ENCODE peak calls at places on chromosomes 16 and 17, in five cellular contexts. One of them, this sample, is unnamed.

GRCh38 chr16:12573730-12574383 is 229.8 kb downstream of the CPPED1 start:
- DNase-seq in tibial nerve: no peak
- DNase-seq in RWPE2: no peak
- DNase-seq in heart right ventricle: peak; percentile 42
- DNase-seq in transverse colon: peak; percentile 51
- DNase-seq in this sample: peak; percentile 5

GRCh38 chr17:34167359-34167758 is 87.7 kb upstream of the CCL2 start:
- DNase-seq in RWPE2: no peak
- DNase-seq in transverse colon: no peak
- DNase-seq in heart right ventricle: no peak
- DNase-seq in tibial nerve: no peak
- DNase-seq in this sample: no peak

GRCh38 chr16:84357191-84357651 is 11.1 kb upstream of the ATP2C2 start:
- DNase-seq in tibial nerve: no peak
- DNase-seq in heart right ventricle: no peak
- DNase-seq in RWPE2: no peak
- DNase-seq in transverse colon: no peak
- DNase-seq in this sample: peak; percentile 91

GRCh38 chr17:41835214-41835799 is 725 bp downstream of the NT5C3B start:
- DNase-seq in transverse colon: no peak
- DNase-seq in tibial nerve: no peak
- DNase-seq in RWPE2: no peak
- DNase-seq in heart right ventricle: no peak
- DNase-seq in this sample: no peak

GRCh38 chr17:64146418-64147109 is 16.6 kb upstream of the ERN1 start:
- DNase-seq in transverse colon: peak; percentile 60
- DNase-seq in heart right ventricle: peak; percentile 60
- DNase-seq in RWPE2: peak; percentile 85
- DNase-seq in tibial nerve: peak; percentile 64
- DNase-seq in this sample: peak; percentile 87

GRCh38 chr16:25419123-25419522 is 161.5 kb upstream of the ZKSCAN2 start:
- DNase-seq in transverse colon: no peak
- DNase-seq in heart right ventricle: no peak
- DNase-seq in RWPE2: no peak
- DNase-seq in tibial nerve: no peak
- DNase-seq in this sample: no peak

GRCh38 chr17:236641-237405 is 55.4 kb upstream of the DOC2B start:
- DNase-seq in transverse colon: peak; percentile 4
- DNase-seq in heart right ventricle: no peak
- DNase-seq in RWPE2: peak; percentile 29
- DNase-seq in tibial nerve: no peak
- DNase-seq in this sample: no peak

GRCh38 chr17:17545031-17545820 is 46.3 kb downstream of the PEMT start:
- DNase-seq in heart right ventricle: peak; percentile 22
- DNase-seq in RWPE2: no peak
- DNase-seq in transverse colon: no peak
- DNase-seq in tibial nerve: peak; percentile 38
- DNase-seq in this sample: no peak

GRCh38 chr17:40095944-40096791 is 4.2 kb downstream of the NR1D1 start:
- DNase-seq in RWPE2: no peak
- DNase-seq in tibial nerve: peak; percentile 66
- DNase-seq in transverse colon: peak; percentile 73
- DNase-seq in heart right ventricle: no peak
- DNase-seq in this sample: no peak

GRCh38 chr17:44023545-44024270 is 8.9 kb upstream of the TMEM101 start:
- DNase-seq in RWPE2: no peak
- DNase-seq in heart right ventricle: no peak
- DNase-seq in tibial nerve: no peak
- DNase-seq in transverse colon: no peak
- DNase-seq in this sample: no peak

GRCh38 chr16:69563605-69564580 is 1.9 kb upstream of the NFAT5 start:
- DNase-seq in transverse colon: no peak
- DNase-seq in tibial nerve: no peak
- DNase-seq in heart right ventricle: no peak
- DNase-seq in RWPE2: no peak
- DNase-seq in this sample: peak; percentile 84

GRCh38 chr16:62576636-62577035 is 540.4 kb upstream of the CDH8 start:
- DNase-seq in tibial nerve: no peak
- DNase-seq in transverse colon: no peak
- DNase-seq in heart right ventricle: no peak
- DNase-seq in RWPE2: no peak
- DNase-seq in this sample: no peak

GRCh38 chr17:44083250-44083849 is 12.8 kb downstream of the G6PC3 start:
- DNase-seq in heart right ventricle: no peak
- DNase-seq in RWPE2: no peak
- DNase-seq in tibial nerve: no peak
- DNase-seq in transverse colon: no peak
- DNase-seq in this sample: peak; percentile 47

GRCh38 chr17:50516980-50517379 is 8.7 kb downstream of the MYCBPAP start:
- DNase-seq in heart right ventricle: no peak
- DNase-seq in tibial nerve: no peak
- DNase-seq in transverse colon: no peak
- DNase-seq in RWPE2: no peak
- DNase-seq in this sample: peak; percentile 79

GRCh38 chr17:27420211-27420950 is 35.9 kb upstream of the KSR1 start:
- DNase-seq in RWPE2: no peak
- DNase-seq in heart right ventricle: no peak
- DNase-seq in tibial nerve: no peak
- DNase-seq in transverse colon: no peak
- DNase-seq in this sample: no peak

GRCh38 chr17:78351449-78352006 is 8.3 kb downstream of the SOCS3 start:
- DNase-seq in transverse colon: peak; percentile 89
- DNase-seq in RWPE2: peak; percentile 95
- DNase-seq in heart right ventricle: peak; percentile 93
- DNase-seq in tibial nerve: peak; percentile 97
- DNase-seq in this sample: peak; percentile 99

GRCh38 chr16:56916571-56917403 is 15.2 kb upstream of the HERPUD1 start:
- DNase-seq in transverse colon: peak; percentile 52
- DNase-seq in heart right ventricle: no peak
- DNase-seq in tibial nerve: no peak
- DNase-seq in RWPE2: no peak
- DNase-seq in this sample: no peak

GRCh38 chr16:65965632-65966031 is 400.9 kb upstream of the CDH5 start:
- DNase-seq in tibial nerve: no peak
- DNase-seq in heart right ventricle: no peak
- DNase-seq in RWPE2: no peak
- DNase-seq in transverse colon: no peak
- DNase-seq in this sample: peak; percentile 68

GRCh38 chr16:88924834-88925539 is 52.0 kb downstream of the CBFA2T3 start:
- DNase-seq in heart right ventricle: no peak
- DNase-seq in RWPE2: no peak
- DNase-seq in tibial nerve: no peak
- DNase-seq in transverse colon: no peak
- DNase-seq in this sample: peak; percentile 43

GRCh38 chr17:38721802-38722201 is 8.3 kb upstream of the CISD3 start:
- DNase-seq in RWPE2: no peak
- DNase-seq in transverse colon: no peak
- DNase-seq in heart right ventricle: no peak
- DNase-seq in tibial nerve: no peak
- DNase-seq in this sample: no peak

GRCh38 chr16:55384848-55385247 is 60.8 kb downstream of the IRX6 start:
- DNase-seq in heart right ventricle: no peak
- DNase-seq in RWPE2: no peak
- DNase-seq in transverse colon: no peak
- DNase-seq in tibial nerve: no peak
- DNase-seq in this sample: no peak

GRCh38 chr17:60135951-60136666 is 13.7 kb upstream of the CA4 start:
- DNase-seq in heart right ventricle: no peak
- DNase-seq in tibial nerve: no peak
- DNase-seq in RWPE2: peak; percentile 11
- DNase-seq in transverse colon: peak; percentile 6
- DNase-seq in this sample: no peak

GRCh38 chr17:81076097-81076754 is 41.3 kb downstream of the BAIAP2 start:
- DNase-seq in transverse colon: no peak
- DNase-seq in tibial nerve: no peak
- DNase-seq in RWPE2: no peak
- DNase-seq in heart right ventricle: no peak
- DNase-seq in this sample: no peak

GRCh38 chr16:11665071-11665491 is 3.2 kb upstream of the SNN start:
- DNase-seq in transverse colon: no peak
- DNase-seq in heart right ventricle: no peak
- DNase-seq in tibial nerve: no peak
- DNase-seq in RWPE2: no peak
- DNase-seq in this sample: no peak

GRCh38 chr17:44065668-44066203 is 735 bp downstream of the LSM12 start:
- DNase-seq in RWPE2: no peak
- DNase-seq in transverse colon: no peak
- DNase-seq in tibial nerve: no peak
- DNase-seq in heart right ventricle: no peak
- DNase-seq in this sample: no peak

GRCh38 chr17:34391241-34391640 is 28.2 kb upstream of the CCL1 start:
- DNase-seq in transverse colon: no peak
- DNase-seq in heart right ventricle: no peak
- DNase-seq in RWPE2: no peak
- DNase-seq in tibial nerve: no peak
- DNase-seq in this sample: no peak

GRCh38 chr16:46884513-46885293 is 541 bp downstream of the GPT2 start:
- DNase-seq in transverse colon: peak; percentile 28
- DNase-seq in heart right ventricle: no peak
- DNase-seq in tibial nerve: no peak
- DNase-seq in RWPE2: no peak
- DNase-seq in this sample: no peak

GRCh38 chr17:43366809-43367587 is 31.8 kb upstream of the ARL4D start:
- DNase-seq in RWPE2: no peak
- DNase-seq in tibial nerve: no peak
- DNase-seq in heart right ventricle: no peak
- DNase-seq in transverse colon: no peak
- DNase-seq in this sample: no peak

DNA sequence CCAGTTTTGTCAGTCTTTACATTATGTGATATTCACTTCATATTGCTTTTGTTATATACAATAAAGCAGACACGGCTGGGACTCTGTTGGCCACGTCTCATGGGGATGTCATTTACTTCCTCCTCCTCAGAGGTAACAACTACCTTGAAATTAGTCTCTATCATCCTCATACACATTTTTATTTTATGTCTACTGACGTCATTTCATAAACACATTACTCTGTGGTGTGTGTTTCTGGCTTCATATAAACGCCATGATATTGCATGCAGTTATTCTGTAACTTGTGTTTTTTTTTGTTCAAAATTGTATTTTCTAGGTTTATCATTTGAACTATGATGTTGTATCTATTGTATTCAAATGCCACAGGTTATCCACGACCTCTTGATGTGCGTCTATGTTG is 13.4 kb upstream of the IRF8 start:
- DNase-seq in RWPE2: no peak
- DNase-seq in heart right ventricle: no peak
- DNase-seq in tibial nerve: no peak
- DNase-seq in transverse colon: no peak
- DNase-seq in this sample: no peak
- H3K27me3 ChIP-seq in RWPE2: peaks cover 38% of the 10 kb centered on the region
- H3K27me3 ChIP-seq in heart right ventricle: no peaks in the 10 kb centered on the region
- H3K27me3 ChIP-seq in tibial nerve: no peaks in the 10 kb centered on the region
- H3K27me3 ChIP-seq in transverse colon: peaks cover 6% of the 10 kb centered on the region
- H3K27me3 ChIP-seq in this sample: peaks cover 14% of the 10 kb centered on the region

GRCh38 chr16:87391324-87391949 is 699 bp upstream of the MAP1LC3B start:
- DNase-seq in transverse colon: peak; percentile 65
- DNase-seq in heart right ventricle: peak; percentile 75
- DNase-seq in tibial nerve: peak; percentile 52
- DNase-seq in RWPE2: no peak
- DNase-seq in this sample: no peak

GRCh38 chr16:87390641-87391323 is 1.4 kb upstream of the MAP1LC3B start:
- DNase-seq in RWPE2: no peak
- DNase-seq in heart right ventricle: no peak
- DNase-seq in tibial nerve: no peak
- DNase-seq in transverse colon: no peak
- DNase-seq in this sample: no peak

GRCh38 chr16:87389245-87389644 is 2.9 kb upstream of the MAP1LC3B start:
- DNase-seq in transverse colon: no peak
- DNase-seq in RWPE2: no peak
- DNase-seq in tibial nerve: no peak
- DNase-seq in heart right ventricle: no peak
- DNase-seq in this sample: no peak

GRCh38 chr16:87388818-87389134 is 3.4 kb upstream of the MAP1LC3B start:
- DNase-seq in tibial nerve: no peak
- DNase-seq in RWPE2: no peak
- DNase-seq in transverse colon: no peak
- DNase-seq in heart right ventricle: no peak
- DNase-seq in this sample: no peak

GRCh38 chr16:87387942-87388817 is 4.0 kb upstream of the MAP1LC3B start:
- DNase-seq in transverse colon: peak; percentile 94
- DNase-seq in heart right ventricle: peak; percentile 82
- DNase-seq in RWPE2: peak; percentile 95
- DNase-seq in tibial nerve: peak; percentile 92
- DNase-seq in this sample: peak; percentile 99
- TF ChIP-seq CTCF in transverse colon: no peak
- TF ChIP-seq CTCF in heart right ventricle: no peak
- TF ChIP-seq CTCF in RWPE2: no peak
- TF ChIP-seq CTCF in tibial nerve: no peak
- TF ChIP-seq CTCF in this sample: no peak

GRCh38 chr17:36590082-36590481 is 1.6 kb upstream of the DHRS11 start:
- DNase-seq in transverse colon: no peak
- DNase-seq in tibial nerve: no peak
- DNase-seq in RWPE2: no peak
- DNase-seq in heart right ventricle: no peak
- DNase-seq in this sample: no peak
- H3K27me3 ChIP-seq in transverse colon: no peaks in the 10 kb centered on the region
- H3K27me3 ChIP-seq in tibial nerve: no peaks in the 10 kb centered on the region
- H3K27me3 ChIP-seq in RWPE2: no peaks in the 10 kb centered on the region
- H3K27me3 ChIP-seq in heart right ventricle: no peaks in the 10 kb centered on the region
- H3K27me3 ChIP-seq in this sample: no peaks in the 10 kb centered on the region

GRCh38 chr17:76943202-76943601 is 75.0 kb downstream of the MGAT5B start:
- DNase-seq in transverse colon: no peak
- DNase-seq in tibial nerve: no peak
- DNase-seq in RWPE2: no peak
- DNase-seq in heart right ventricle: no peak
- DNase-seq in this sample: no peak

GRCh38 chr17:76940293-76940692 is 72.1 kb downstream of the MGAT5B start:
- DNase-seq in tibial nerve: no peak
- DNase-seq in heart right ventricle: no peak
- DNase-seq in RWPE2: no peak
- DNase-seq in transverse colon: no peak
- DNase-seq in this sample: no peak

GRCh38 chr17:76938009-76938408 is 69.8 kb downstream of the MGAT5B start:
- DNase-seq in transverse colon: no peak
- DNase-seq in tibial nerve: no peak
- DNase-seq in RWPE2: no peak
- DNase-seq in heart right ventricle: no peak
- DNase-seq in this sample: no peak

GRCh38 chr17:76943781-76944213 is 75.6 kb downstream of the MGAT5B start:
- DNase-seq in heart right ventricle: no peak
- DNase-seq in transverse colon: no peak
- DNase-seq in tibial nerve: no peak
- DNase-seq in RWPE2: no peak
- DNase-seq in this sample: no peak

DNA sequence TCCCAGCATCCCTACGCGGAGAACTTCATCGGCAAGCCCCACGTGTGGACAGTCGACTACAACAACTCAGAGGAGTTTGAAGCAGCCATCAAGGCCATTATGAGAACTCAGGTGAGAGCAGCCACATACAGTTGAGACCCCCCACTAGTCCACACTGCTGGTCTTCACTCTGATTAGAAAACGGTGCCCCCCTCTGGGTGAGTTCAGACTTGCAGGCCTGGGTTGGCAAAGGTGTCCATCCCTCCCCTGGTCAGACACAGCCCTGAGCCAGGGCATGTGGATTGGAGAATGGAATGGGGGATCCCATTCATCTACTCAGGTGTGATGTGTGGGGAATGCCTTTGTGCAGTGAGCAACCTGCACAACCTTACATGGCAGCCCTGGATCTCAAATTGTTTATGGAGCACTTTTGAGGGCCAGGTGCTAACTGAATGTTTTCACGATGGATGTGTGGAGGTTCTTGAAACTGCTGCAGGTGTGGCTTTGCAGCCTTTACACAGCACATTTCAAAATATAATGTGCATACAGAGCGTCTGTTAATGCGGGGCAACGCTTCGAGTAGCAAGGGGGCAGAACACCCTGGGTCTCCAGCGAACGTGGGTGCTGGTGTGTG is 72.6 kb downstream of the MGAT5B start:
- DNase-seq in tibial nerve: no peak
- DNase-seq in transverse colon: no peak
- DNase-seq in heart right ventricle: no peak
- DNase-seq in RWPE2: no peak
- DNase-seq in this sample: no peak
- TF ChIP-seq CTCF in tibial nerve: no peak
- TF ChIP-seq CTCF in transverse colon: no peak
- TF ChIP-seq CTCF in heart right ventricle: no peak
- TF ChIP-seq CTCF in RWPE2: no peak
- TF ChIP-seq CTCF in this sample: peak; percentile 6